ENCODE peak calls at places on chromosomes 3 and 15, in five cellular contexts. F is iPS-NIHi11, M is stomach, K is activated T-helper 1 cell treated with Interleukin-2 at 50 U/mL for 16 hours, X is lung microvascular endothelial cell. E is an unnamed sample.

GRCh38 chr15:60905587-60905986 is 323.5 kb downstream of the RORA start:
- DNase-seq in F (peak; percentile 50), M (no peak), K (peak; percentile 2), X (no peak), E (no peak)

GRCh38 chr3:54870423-54870822 is 57.4 kb downstream of the LRTM1 start:
- DNase-seq in F (peak; percentile 46), M (no peak), K (no peak), X (no peak), E (no peak)

GRCh38 chr15:68550498-68551295 is 28.1 kb upstream of the CORO2B start:
- DNase-seq in F (peak; percentile 82), M (peak; percentile 82), K (peak; percentile 47), X (peak; percentile 68), E (peak; percentile 67)

GRCh38 chr3:71652786-71653419 is 69.4 kb upstream of the FOXP1 start:
- DNase-seq in F (peak; percentile 54), M (peak; percentile 65), K (no peak), X (peak; percentile 88), E (peak; percentile 30)

GRCh38 chr15:63794271-63794670 is 39.5 kb downstream of the HERC1 start:
- DNase-seq in F (no peak), M (no peak), K (no peak), X (no peak), E (no peak)

GRCh38 chr3:33392144-33392543 is 48.1 kb downstream of the UBP1 start:
- DNase-seq in F (no peak), M (no peak), K (no peak), X (no peak), E (no peak)

GRCh38 chr3:113602256-113602655 is 69.9 kb downstream of the SIDT1 start:
- DNase-seq in F (no peak), M (no peak), K (no peak), X (no peak), E (no peak)

GRCh38 chr3:157111578-157111977 is 48.4 kb downstream of the CCNL1 start:
- DNase-seq in F (no peak), M (no peak), K (no peak), X (no peak), E (no peak)

GRCh38 chr3:110384601-110385000 is 687.0 kb upstream of the NECTIN3 start:
- DNase-seq in F (no peak), M (no peak), K (no peak), X (no peak), E (no peak)

GRCh38 chr15:77083381-77084160 is 12.7 kb upstream of the TSPAN3 start:
- DNase-seq in F (peak; percentile 97), M (peak; percentile 83), K (peak; percentile 30), X (peak; percentile 56), E (no peak)

GRCh38 chr15:25775317-25775912 is 87.7 kb downstream of the ATP10A start:
- DNase-seq in F (peak; percentile 49), M (peak; percentile 25), K (no peak), X (no peak), E (peak; percentile 18)

GRCh38 chr3:66047321-66048050 is 8.8 kb upstream of the MAGI1 start:
- DNase-seq in F (no peak), M (no peak), K (no peak), X (no peak), E (no peak)

GRCh38 chr3:4021162-4021561 is 221.9 kb downstream of the LRRN1 start:
- DNase-seq in F (peak; percentile 45), M (no peak), K (no peak), X (no peak), E (no peak)

GRCh38 chr3:112746675-112747276 is 99.9 kb downstream of the CD200R1L start:
- DNase-seq in F (no peak), M (no peak), K (no peak), X (no peak), E (no peak)

GRCh38 chr3:46102780-46103130 is 75.5 kb upstream of the XCR1 start:
- DNase-seq in F (no peak), M (no peak), K (no peak), X (no peak), E (no peak)

GRCh38 chr3:189712906-189713483 is 81.8 kb downstream of the TP63 start:
- DNase-seq in F (no peak), M (no peak), K (no peak), X (no peak), E (no peak)

E was measured in NT2/D1.